ENCODE peak calls at places on chromosomes 5 and 9, in five cellular contexts. Y, Q, K, G and L are unnamed samples.

GRCh38 chr9:82202808-82203207 is 214.2 kb downstream of the SPATA31D1 start:
- DNase-seq in K (no peak), Y (no peak), Q (peak), G (no peak), L (no peak)

GRCh38 chr9:83960991-83961390 is 19.0 kb downstream of the HNRNPK start:
- DNase-seq in G (no peak), Q (no peak), K (no peak), Y (no peak), L (no peak)

GRCh38 chr9:8826281-8826680 is 1026.7 kb upstream of the DMAC1 start:
- DNase-seq in K (no peak), Y (no peak), Q (no peak), G (no peak), L (no peak)

GRCh38 chr5:59089767-59090166 is 506.9 kb downstream of the RAB3C start:
- DNase-seq in Y (no peak), G (no peak), K (no peak), Q (no peak), L (no peak)

GRCh38 chr9:14782652-14783051 is 60.1 kb upstream of the CER1 start:
- DNase-seq in Y (no peak), Q (no peak), K (no peak), G (no peak), L (no peak)

GRCh38 chr5:97425511-97425910 is 242.5 kb upstream of the RIOK2 start:
- DNase-seq in K (no peak), Q (peak), G (peak), Y (no peak), L (no peak)

GRCh38 chr5:74240783-74241750 is 399.5 kb downstream of the ENC1 start:
- DNase-seq in G (no peak), K (no peak), Y (no peak), Q (peak), L (no peak)

GRCh38 chr9:94767331-94768099 is 41.0 kb downstream of the AOPEP start:
- DNase-seq in K (no peak), G (no peak), Y (no peak), Q (peak), L (no peak)

GRCh38 chr5:150217874-150218692 is 28.2 kb downstream of the SLC6A7 start:
- DNase-seq in Y (peak), G (peak), K (peak), Q (peak), L (no peak)

GRCh38 chr9:135015565-135015964 is 71.9 kb upstream of the OLFM1 start:
- DNase-seq in Q (no peak), Y (no peak), G (no peak), K (no peak), L (no peak)

GRCh38 chr5:55593115-55593472 is 58.3 kb upstream of the PLPP1 start:
- DNase-seq in K (no peak), Q (no peak), Y (no peak), G (no peak), L (no peak)

GRCh38 chr9:120610975-120611689 is 31.2 kb upstream of the CDK5RAP2 start:
- DNase-seq in Q (no peak), K (no peak), G (no peak), Y (no peak), L (no peak)

GRCh38 chr9:125536184-125537152 is 170.5 kb downstream of the MAPKAP1 start:
- DNase-seq in Q (peak), G (no peak), K (no peak), Y (no peak), L (no peak)

GRCh38 chr9:16982780-16983179 is 112.3 kb upstream of the BNC2 start:
- DNase-seq in Q (no peak), Y (no peak), G (no peak), K (no peak), L (no peak)

GRCh38 chr5:1228121-1228520 is 2.9 kb downstream of the SLC6A18 start:
- DNase-seq in K (no peak), Y (no peak), Q (no peak), G (no peak), L (no peak)

GRCh38 chr5:101278011-101278687 is 375.1 kb upstream of the ST8SIA4 start:
- DNase-seq in Y (no peak), K (no peak), Q (peak), G (no peak), L (no peak)

GRCh38 chr5:159448-160172 is 31.7 kb upstream of the LRRC14B start:
- DNase-seq in G (no peak), K (peak), Q (peak), Y (no peak), L (peak)

GRCh38 chr9:90433398-90433890 is 209.2 kb downstream of the DIRAS2 start:
- DNase-seq in K (no peak), Q (peak), Y (no peak), G (no peak), L (no peak)

GRCh38 chr9:13529321-13530104 is 250.0 kb upstream of the MPDZ start:
- DNase-seq in K (no peak), G (no peak), Y (no peak), Q (no peak), L (no peak)

GRCh38 chr5:5953641-5954040 is 424.7 kb downstream of the MED10 start:
- DNase-seq in G (no peak), Q (no peak), K (no peak), Y (no peak), L (no peak)

GRCh38 chr5:87113848-87114247 is 153.8 kb upstream of the RASA1 start:
- DNase-seq in Q (peak), K (no peak), G (no peak), Y (no peak), L (no peak)